ENCODE peak calls at places on chromosome 12, in five cellular contexts. One of them, this sample, is unnamed.

GRCh38 chr12:131620520-131620919 is 90.4 kb upstream of the SFSWAP start:
- DNase-seq in endothelial cell of umbilical vein: no peak
- DNase-seq in NB4: peak
- DNase-seq in esophagus squamous epithelium: no peak
- DNase-seq in gastrocnemius medialis: no peak
- DNase-seq in this sample: no peak

GRCh38 chr12:123005081-123005626 is 24.7 kb downstream of the ARL6IP4 start:
- DNase-seq in endothelial cell of umbilical vein: no peak
- DNase-seq in esophagus squamous epithelium: no peak
- DNase-seq in NB4: no peak
- DNase-seq in gastrocnemius medialis: no peak
- DNase-seq in this sample: no peak

GRCh38 chr12:121534495-121535148 is 46.2 kb downstream of the KDM2B start:
- DNase-seq in NB4: no peak
- DNase-seq in gastrocnemius medialis: no peak
- DNase-seq in endothelial cell of umbilical vein: no peak
- DNase-seq in esophagus squamous epithelium: no peak
- DNase-seq in this sample: no peak

GRCh38 chr12:3445127-3445978 is 45.6 kb upstream of the PRMT8 start:
- DNase-seq in gastrocnemius medialis: no peak
- DNase-seq in esophagus squamous epithelium: no peak
- DNase-seq in endothelial cell of umbilical vein: no peak
- DNase-seq in NB4: no peak
- DNase-seq in this sample: no peak

GRCh38 chr12:18160901-18161300 is 70.9 kb upstream of the RERGL start:
- DNase-seq in endothelial cell of umbilical vein: no peak
- DNase-seq in NB4: no peak
- DNase-seq in esophagus squamous epithelium: no peak
- DNase-seq in gastrocnemius medialis: no peak
- DNase-seq in this sample: no peak

GRCh38 chr12:78746001-78746400 is 118.6 kb upstream of the SYT1 start:
- DNase-seq in esophagus squamous epithelium: no peak
- DNase-seq in gastrocnemius medialis: no peak
- DNase-seq in endothelial cell of umbilical vein: no peak
- DNase-seq in NB4: no peak
- DNase-seq in this sample: no peak

GRCh38 chr12:2535583-2536187 is 259.1 kb upstream of the FKBP4 start:
- DNase-seq in NB4: peak
- DNase-seq in endothelial cell of umbilical vein: no peak
- DNase-seq in gastrocnemius medialis: no peak
- DNase-seq in esophagus squamous epithelium: no peak
- DNase-seq in this sample: no peak

GRCh38 chr12:47900480-47901129 is 4.2 kb downstream of the VDR start:
- DNase-seq in esophagus squamous epithelium: no peak
- DNase-seq in gastrocnemius medialis: no peak
- DNase-seq in NB4: peak
- DNase-seq in endothelial cell of umbilical vein: no peak
- DNase-seq in this sample: no peak

GRCh38 chr12:2895511-2895910 is 4.8 kb downstream of the TULP3 start:
- DNase-seq in esophagus squamous epithelium: no peak
- DNase-seq in gastrocnemius medialis: no peak
- DNase-seq in NB4: no peak
- DNase-seq in endothelial cell of umbilical vein: no peak
- DNase-seq in this sample: no peak

GRCh38 chr12:103772367-103773108 is 68.5 kb downstream of the NT5DC3 start:
- DNase-seq in endothelial cell of umbilical vein: no peak
- DNase-seq in NB4: no peak
- DNase-seq in esophagus squamous epithelium: no peak
- DNase-seq in gastrocnemius medialis: no peak
- DNase-seq in this sample: no peak

GRCh38 chr12:113900711-113901110 is 65.4 kb downstream of the RBM19 start:
- DNase-seq in gastrocnemius medialis: no peak
- DNase-seq in NB4: no peak
- DNase-seq in endothelial cell of umbilical vein: no peak
- DNase-seq in esophagus squamous epithelium: no peak
- DNase-seq in this sample: peak

GRCh38 chr12:89140580-89141236 is 211.6 kb downstream of the DUSP6 start:
- DNase-seq in esophagus squamous epithelium: no peak
- DNase-seq in gastrocnemius medialis: peak
- DNase-seq in NB4: no peak
- DNase-seq in endothelial cell of umbilical vein: no peak
- DNase-seq in this sample: no peak

GRCh38 chr12:32828552-32828951 is 68.0 kb downstream of the PKP2 start:
- DNase-seq in gastrocnemius medialis: no peak
- DNase-seq in NB4: no peak
- DNase-seq in endothelial cell of umbilical vein: no peak
- DNase-seq in esophagus squamous epithelium: no peak
- DNase-seq in this sample: no peak

GRCh38 chr12:39972119-39972518 is 133.8 kb downstream of the SLC2A13 start:
- DNase-seq in NB4: peak
- DNase-seq in gastrocnemius medialis: no peak
- DNase-seq in esophagus squamous epithelium: no peak
- DNase-seq in endothelial cell of umbilical vein: no peak
- DNase-seq in this sample: no peak

GRCh38 chr12:69898236-69898635 is 73.2 kb downstream of the MYRFL start:
- DNase-seq in NB4: no peak
- DNase-seq in gastrocnemius medialis: no peak
- DNase-seq in esophagus squamous epithelium: no peak
- DNase-seq in endothelial cell of umbilical vein: no peak
- DNase-seq in this sample: no peak

GRCh38 chr12:121357331-121357730 is 5.1 kb upstream of the ANAPC5 start:
- DNase-seq in NB4: no peak
- DNase-seq in esophagus squamous epithelium: no peak
- DNase-seq in endothelial cell of umbilical vein: no peak
- DNase-seq in gastrocnemius medialis: no peak
- DNase-seq in this sample: no peak

GRCh38 chr12:130155416-130156073 is 6.7 kb upstream of the FZD10 start:
- DNase-seq in NB4: no peak
- DNase-seq in gastrocnemius medialis: no peak
- DNase-seq in esophagus squamous epithelium: no peak
- DNase-seq in endothelial cell of umbilical vein: no peak
- DNase-seq in this sample: no peak

GRCh38 chr12:132117558-132117875 is 26.6 kb downstream of the DDX51 start:
- DNase-seq in esophagus squamous epithelium: no peak
- DNase-seq in endothelial cell of umbilical vein: no peak
- DNase-seq in NB4: peak
- DNase-seq in gastrocnemius medialis: no peak
- DNase-seq in this sample: no peak

GRCh38 chr12:113664224-113664681 is 192.6 kb upstream of the LHX5 start:
- DNase-seq in endothelial cell of umbilical vein: no peak
- DNase-seq in gastrocnemius medialis: no peak
- DNase-seq in esophagus squamous epithelium: no peak
- DNase-seq in NB4: no peak
- DNase-seq in this sample: no peak

GRCh38 chr12:72380441-72380840 is 108.3 kb downstream of the TRHDE start:
- DNase-seq in endothelial cell of umbilical vein: no peak
- DNase-seq in gastrocnemius medialis: no peak
- DNase-seq in esophagus squamous epithelium: no peak
- DNase-seq in NB4: no peak
- DNase-seq in this sample: no peak

DNA sequence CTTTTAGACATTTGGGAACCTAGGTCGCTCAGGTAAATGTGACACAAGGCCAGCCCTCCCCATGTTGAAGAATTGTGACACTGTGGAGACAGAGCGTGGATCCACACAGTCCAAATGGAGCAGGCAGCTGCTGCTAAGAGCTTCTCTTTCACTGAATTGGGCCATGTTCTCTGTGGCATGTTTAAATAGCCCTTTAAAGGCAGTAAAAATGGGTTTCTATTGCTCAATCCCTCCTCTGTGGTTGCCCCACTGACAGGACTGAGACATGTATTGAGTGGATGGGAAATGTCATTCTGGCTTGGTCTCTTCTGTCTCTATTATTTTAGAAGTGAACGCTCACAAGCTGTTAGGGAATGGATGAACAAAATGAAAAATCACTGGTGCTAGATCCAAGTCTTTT is 84.0 kb upstream of the PRICKLE1 start:
- DNase-seq in gastrocnemius medialis: no peak
- DNase-seq in NB4: peak
- DNase-seq in endothelial cell of umbilical vein: no peak
- DNase-seq in esophagus squamous epithelium: no peak
- DNase-seq in this sample: no peak
- H3K4me3 ChIP-seq in gastrocnemius medialis: no peak
- H3K4me3 ChIP-seq in NB4: no peak
- H3K4me3 ChIP-seq in endothelial cell of umbilical vein: no peak
- H3K4me3 ChIP-seq in esophagus squamous epithelium: no peak
- H3K4me3 ChIP-seq in this sample: no peak

GRCh38 chr12:45669093-45669492 is 60.4 kb upstream of the ARID2 start:
- DNase-seq in esophagus squamous epithelium: no peak
- DNase-seq in gastrocnemius medialis: no peak
- DNase-seq in endothelial cell of umbilical vein: no peak
- DNase-seq in NB4: peak
- DNase-seq in this sample: no peak

GRCh38 chr12:45670339-45671065 is 59.0 kb upstream of the ARID2 start:
- DNase-seq in endothelial cell of umbilical vein: no peak
- DNase-seq in esophagus squamous epithelium: no peak
- DNase-seq in gastrocnemius medialis: no peak
- DNase-seq in NB4: peak
- DNase-seq in this sample: no peak

GRCh38 chr12:45669762-45670161 is 59.7 kb upstream of the ARID2 start:
- DNase-seq in NB4: no peak
- DNase-seq in gastrocnemius medialis: peak
- DNase-seq in endothelial cell of umbilical vein: no peak
- DNase-seq in esophagus squamous epithelium: no peak
- DNase-seq in this sample: no peak

GRCh38 chr12:45668641-45669040 is 60.9 kb upstream of the ARID2 start:
- DNase-seq in gastrocnemius medialis: no peak
- DNase-seq in NB4: no peak
- DNase-seq in esophagus squamous epithelium: no peak
- DNase-seq in endothelial cell of umbilical vein: no peak
- DNase-seq in this sample: no peak

DNA sequence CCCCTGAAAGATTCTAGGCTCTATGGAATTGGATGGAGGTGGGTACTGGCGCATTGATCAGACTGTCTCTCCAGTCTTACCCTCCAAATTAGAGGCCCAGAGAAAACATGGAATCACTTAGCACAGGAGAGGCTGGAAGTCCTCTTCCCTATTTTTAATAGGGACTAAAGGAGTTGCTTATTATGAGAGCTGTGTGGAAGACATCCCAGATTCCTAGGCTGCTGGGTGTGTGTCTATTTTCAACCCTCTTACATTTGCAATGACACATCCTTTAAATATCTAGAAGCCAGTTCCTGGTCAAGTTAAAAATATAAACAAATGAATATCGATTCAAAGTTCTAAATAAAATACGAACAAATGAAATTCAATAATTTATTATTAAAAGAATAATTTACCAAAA is 58.3 kb upstream of the ARID2 start:
- DNase-seq in gastrocnemius medialis: peak
- DNase-seq in esophagus squamous epithelium: no peak
- DNase-seq in endothelial cell of umbilical vein: no peak
- DNase-seq in NB4: no peak
- DNase-seq in this sample: no peak
- TF ChIP-seq CTCF in gastrocnemius medialis: no peak
- TF ChIP-seq CTCF in esophagus squamous epithelium: no peak
- TF ChIP-seq CTCF in endothelial cell of umbilical vein: no peak
- TF ChIP-seq CTCF in NB4: no peak
- TF ChIP-seq CTCF in this sample: no peak

DNA sequence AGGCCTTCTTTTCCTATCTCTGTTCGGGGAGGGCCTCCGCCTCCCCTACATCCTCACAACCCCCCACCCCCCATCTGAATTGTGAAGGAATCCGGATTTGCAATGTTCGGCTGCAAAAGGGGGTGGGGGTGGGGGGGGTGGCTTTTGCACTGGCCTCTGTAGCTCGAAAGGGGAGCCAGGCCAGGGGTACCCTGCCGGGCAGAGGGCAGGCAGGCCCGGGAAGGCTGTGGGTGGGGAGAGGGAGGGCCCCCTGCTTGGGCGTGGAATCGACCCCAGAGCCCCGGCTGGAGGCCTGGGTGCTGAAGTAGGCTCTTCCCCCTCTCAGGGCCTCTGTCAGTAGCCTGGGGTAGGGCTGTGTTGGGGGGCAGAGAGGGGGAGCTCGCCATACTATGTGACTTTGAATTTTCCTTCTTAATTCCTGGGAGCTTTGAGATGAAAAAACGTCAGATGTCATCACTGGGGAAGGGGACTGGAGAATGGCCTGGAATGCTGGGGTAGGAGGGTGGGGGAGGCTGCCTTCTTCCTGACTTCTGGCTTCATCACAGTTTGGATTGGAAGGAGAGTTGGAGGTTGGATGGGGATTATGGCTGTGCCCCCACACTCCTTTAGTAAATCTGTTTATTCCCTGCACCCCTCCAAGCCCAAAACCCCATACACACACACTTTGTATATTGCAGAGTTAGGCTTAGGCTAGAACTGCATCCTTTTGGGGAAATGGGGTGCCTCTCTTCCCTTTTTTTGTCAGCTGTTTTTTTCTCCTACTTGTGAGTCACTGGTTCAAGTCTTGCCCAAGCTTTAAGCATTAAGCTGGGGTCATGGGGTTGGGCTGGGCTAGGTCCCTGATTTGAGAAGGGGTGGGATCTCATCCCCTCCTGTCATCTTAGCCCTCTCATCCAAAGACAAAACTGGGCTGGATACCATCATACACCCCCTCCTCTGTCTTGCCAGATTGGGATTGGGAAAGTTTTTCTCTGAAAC is 1.3 kb downstream of the LRP1 start:
- DNase-seq in NB4: peak
- DNase-seq in endothelial cell of umbilical vein: no peak
- DNase-seq in gastrocnemius medialis: peak
- DNase-seq in esophagus squamous epithelium: no peak
- DNase-seq in this sample: no peak
- TF ChIP-seq POLR2A in NB4: no peak
- TF ChIP-seq POLR2A in endothelial cell of umbilical vein: no peak
- TF ChIP-seq POLR2A in gastrocnemius medialis: peak
- TF ChIP-seq POLR2A in esophagus squamous epithelium: no peak
- TF ChIP-seq POLR2A in this sample: no peak

GRCh38 chr12:49637401-49637800 is 14.0 kb downstream of the PRPF40B start:
- DNase-seq in esophagus squamous epithelium: no peak
- DNase-seq in gastrocnemius medialis: no peak
- DNase-seq in endothelial cell of umbilical vein: peak
- DNase-seq in NB4: no peak
- DNase-seq in this sample: no peak

GRCh38 chr12:49636574-49636973 is 13.2 kb downstream of the PRPF40B start:
- DNase-seq in gastrocnemius medialis: no peak
- DNase-seq in esophagus squamous epithelium: no peak
- DNase-seq in NB4: no peak
- DNase-seq in endothelial cell of umbilical vein: no peak
- DNase-seq in this sample: peak

GRCh38 chr12:49635036-49635435 is 11.7 kb downstream of the PRPF40B start:
- DNase-seq in esophagus squamous epithelium: no peak
- DNase-seq in endothelial cell of umbilical vein: no peak
- DNase-seq in NB4: no peak
- DNase-seq in gastrocnemius medialis: no peak
- DNase-seq in this sample: peak

GRCh38 chr12:49635656-49636055 is 12.3 kb downstream of the PRPF40B start:
- DNase-seq in gastrocnemius medialis: no peak
- DNase-seq in NB4: no peak
- DNase-seq in endothelial cell of umbilical vein: no peak
- DNase-seq in esophagus squamous epithelium: no peak
- DNase-seq in this sample: peak

DNA sequence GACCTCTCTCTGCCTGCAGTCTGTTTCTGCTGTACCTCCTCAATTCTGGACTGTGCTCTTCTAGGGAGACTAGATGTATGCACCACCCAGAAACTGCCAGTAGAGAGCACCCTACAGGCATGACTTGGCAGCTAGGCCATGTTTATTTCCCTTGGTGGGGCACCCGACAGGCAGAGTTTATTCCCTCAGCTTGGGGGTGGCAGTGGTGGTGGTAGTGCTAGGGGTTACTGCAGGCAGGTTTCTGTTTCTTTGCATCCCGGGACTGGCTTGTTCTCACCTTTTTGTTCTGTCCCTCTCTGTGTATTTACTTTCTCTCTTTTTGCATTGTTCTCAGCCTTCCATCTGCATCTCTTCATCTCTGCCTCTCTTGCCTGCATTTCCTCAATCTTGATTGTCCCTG is 13.6 kb downstream of the PRPF40B start:
- DNase-seq in gastrocnemius medialis: peak
- DNase-seq in endothelial cell of umbilical vein: peak
- DNase-seq in esophagus squamous epithelium: no peak
- DNase-seq in NB4: peak
- DNase-seq in this sample: peak
- H3K4me3 ChIP-seq in gastrocnemius medialis: no peak
- H3K4me3 ChIP-seq in endothelial cell of umbilical vein: no peak
- H3K4me3 ChIP-seq in esophagus squamous epithelium: no peak
- H3K4me3 ChIP-seq in NB4: no peak
- H3K4me3 ChIP-seq in this sample: no peak